ENCODE peak calls at places on chromosomes 12 and 14, in ten cellular contexts. J is RWPE1; P is NCI-H748 treated with DMSO at 0.1 percent for 48 hours; N is NT2/D1; O is WTC11; L is posterior cingulate gyrus; V is omental fat pad; Z is HTR-8/SVneo; B is aorta; D is central memory CD4-positive, alpha-beta T cell. T is an unnamed sample.

GRCh38 chr12:67674417-67674816 is 25.9 kb downstream of the DYRK2 start:
- DNase-seq in J (no peak), P (no peak), N (no peak), O (no peak), L (no peak), V (no peak), Z (no peak), B (no peak), D (no peak), T (no peak)

GRCh38 chr12:32834122-32834521 is 62.5 kb downstream of the PKP2 start:
- DNase-seq in J (no peak), P (no peak), N (no peak), O (no peak), L (no peak), V (no peak), Z (no peak), B (no peak), D (no peak), T (no peak)

GRCh38 chr12:19834596-19834995 is 395.3 kb downstream of the AEBP2 start:
- DNase-seq in J (no peak), P (no peak), N (no peak), O (no peak), L (no peak), V (no peak), Z (no peak), B (no peak), D (no peak), T (no peak)

GRCh38 chr14:23572841-23573240 is 5.2 kb upstream of the AP1G2 start:
- DNase-seq in J (no peak), P (no peak), N (no peak), O (no peak), L (no peak), V (no peak), Z (no peak), B (peak), D (no peak), T (peak)

GRCh38 chr14:74754157-74754556 is 9.0 kb upstream of the YLPM1 start:
- DNase-seq in J (no peak), P (no peak), N (no peak), O (no peak), L (no peak), V (no peak), Z (no peak), B (no peak), D (no peak), T (no peak)

GRCh38 chr12:131816495-131816894 is 11.7 kb upstream of the MMP17 start:
- DNase-seq in J (no peak), P (no peak), N (no peak), O (no peak), L (no peak), V (no peak), Z (no peak), B (no peak), D (no peak), T (no peak)

GRCh38 chr12:30200864-30201263 is 417.1 kb upstream of the TMTC1 start:
- DNase-seq in J (no peak), P (no peak), N (no peak), O (peak), L (no peak), V (no peak), Z (no peak), B (peak), D (no peak), T (no peak)

GRCh38 chr12:103829092-103829491 is 11.9 kb downstream of the NT5DC3 start:
- DNase-seq in J (no peak), P (no peak), N (no peak), O (no peak), L (no peak), V (no peak), Z (no peak), B (no peak), D (no peak), T (no peak)

GRCh38 chr12:65684906-65685305 is 139.4 kb upstream of the HMGA2 start:
- DNase-seq in J (no peak), P (no peak), N (no peak), O (no peak), L (no peak), V (no peak), Z (no peak), B (no peak), D (no peak), T (no peak)

GRCh38 chr12:104457746-104458644 is 1.2 kb downstream of the CHST11 start:
- DNase-seq in J (peak), P (no peak), N (no peak), O (peak), L (no peak), V (no peak), Z (peak), B (peak), D (peak), T (peak)

GRCh38 chr12:44428825-44429224 is 447.3 kb downstream of the NELL2 start:
- DNase-seq in J (no peak), P (no peak), N (peak), O (peak), L (no peak), V (no peak), Z (no peak), B (no peak), D (no peak), T (no peak)

GRCh38 chr12:102992297-102992696 is 34.8 kb downstream of the ASCL1 start:
- DNase-seq in J (no peak), P (peak), N (no peak), O (no peak), L (no peak), V (no peak), Z (no peak), B (no peak), D (no peak), T (no peak)

GRCh38 chr12:123591702-123592481 is 7.5 kb downstream of the TMED2 start:
- DNase-seq in J (no peak), P (no peak), N (no peak), O (no peak), L (no peak), V (no peak), Z (no peak), B (no peak), D (no peak), T (no peak)

GRCh38 chr12:107402041-107403022 is 283.3 kb upstream of the PWP1 start:
- DNase-seq in J (peak), P (peak), N (peak), O (peak), L (no peak), V (no peak), Z (peak), B (no peak), D (peak), T (no peak)

GRCh38 chr12:66688836-66689439 is 10.1 kb upstream of the GRIP1 start:
- DNase-seq in J (peak), P (peak), N (peak), O (peak), L (no peak), V (no peak), Z (peak), B (no peak), D (no peak), T (no peak)

GRCh38 chr12:28313631-28314030 is 123.4 kb downstream of the CCDC91 start:
- DNase-seq in J (peak), P (no peak), N (no peak), O (no peak), L (no peak), V (no peak), Z (peak), B (no peak), D (no peak), T (no peak)

GRCh38 chr12:4282892-4283511 is 9.4 kb downstream of the CCND2 start:
- DNase-seq in J (no peak), P (no peak), N (no peak), O (peak), L (no peak), V (no peak), Z (no peak), B (no peak), D (no peak), T (no peak)

GRCh38 chr14:60161176-60162107 is 3.8 kb downstream of the DHRS7 start:
- DNase-seq in J (peak), P (peak), N (no peak), O (no peak), L (no peak), V (no peak), Z (no peak), B (no peak), D (no peak), T (no peak)

GRCh38 chr12:25796523-25797000 is 161.9 kb upstream of the RASSF8 start:
- DNase-seq in J (no peak), P (no peak), N (no peak), O (no peak), L (no peak), V (no peak), Z (no peak), B (no peak), D (no peak), T (no peak)

GRCh38 chr14:94685681-94686485 is 73.7 kb downstream of the SERPINA3 start:
- DNase-seq in J (no peak), P (no peak), N (no peak), O (no peak), L (no peak), V (no peak), Z (no peak), B (no peak), D (no peak), T (no peak)

GRCh38 chr12:57309420-57309819 is 58.4 kb upstream of the STAC3 start:
- DNase-seq in J (peak), P (no peak), N (no peak), O (no peak), L (no peak), V (no peak), Z (peak), B (no peak), D (no peak), T (no peak)

GRCh38 chr12:87266305-87266704 is 762.9 kb downstream of the C12orf50 start:
- DNase-seq in J (no peak), P (no peak), N (no peak), O (no peak), L (no peak), V (no peak), Z (no peak), B (no peak), D (no peak), T (no peak)

GRCh38 chr12:99879439-99879838 is 105.3 kb downstream of the ANKS1B start:
- DNase-seq in J (no peak), P (no peak), N (no peak), O (no peak), L (no peak), V (no peak), Z (no peak), B (no peak), D (no peak), T (no peak)

GRCh38 chr14:20658246-20658645 is 16.8 kb upstream of the OR6S1 start:
- DNase-seq in J (no peak), P (no peak), N (no peak), O (no peak), L (no peak), V (no peak), Z (no peak), B (no peak), D (no peak), T (no peak)

GRCh38 chr12:20450591-20450990 is 82.3 kb downstream of the PDE3A start:
- DNase-seq in J (no peak), P (no peak), N (no peak), O (no peak), L (no peak), V (no peak), Z (no peak), B (no peak), D (no peak), T (no peak)

GRCh38 chr14:21267886-21268611 is 1.2 kb downstream of the HNRNPC start:
- DNase-seq in J (no peak), P (no peak), N (no peak), O (no peak), L (no peak), V (no peak), Z (no peak), B (no peak), D (peak), T (no peak)

GRCh38 chr14:21095430-21096205 is 2.8 kb downstream of the ZNF219 start:
- DNase-seq in J (no peak), P (no peak), N (no peak), O (no peak), L (no peak), V (no peak), Z (no peak), B (no peak), D (no peak), T (no peak)

GRCh38 chr12:46303039-46303666 is 34.3 kb upstream of the SLC38A1 start:
- DNase-seq in J (peak), P (no peak), N (no peak), O (peak), L (no peak), V (no peak), Z (no peak), B (no peak), D (peak), T (no peak)

GRCh38 chr12:54028324-54029201 is at the start of gene HOXC6:
- DNase-seq in J (peak), P (peak), N (no peak), O (no peak), L (no peak), V (no peak), Z (no peak), B (no peak), D (no peak), T (peak)

GRCh38 chr12:60522684-60523083 is 926.9 kb downstream of the SLC16A7 start:
- DNase-seq in J (no peak), P (no peak), N (no peak), O (no peak), L (no peak), V (no peak), Z (no peak), B (no peak), D (no peak), T (no peak)

GRCh38 chr12:124422570-124423523 is 128.0 kb downstream of the RFLNA start:
- DNase-seq in J (peak), P (peak), N (no peak), O (no peak), L (peak), V (peak), Z (peak), B (peak), D (no peak), T (peak)